ENCODE peak calls at places on chromosomes 5 and 9, in nine cellular contexts. W is adrenal gland; D is stomach; O is PC-3; F is CD8-positive, alpha-beta T cell; L is AG04450; I is astrocyte of the spinal cord; B is brain microvascular endothelial cell; G is IMR-90. S is an unnamed sample.

GRCh38 chr5:89535421-89535820 is 652.4 kb upstream of the MEF2C start:
- DNase-seq in W (no peak), D (no peak), O (peak), F (no peak), L (no peak), I (peak), B (no peak), G (peak), S (peak)

GRCh38 chr5:180873628-180874520 is 12.8 kb upstream of the ZFP62 start:
- DNase-seq in W (peak), D (no peak), O (no peak), F (no peak), L (no peak), I (no peak), B (peak), G (peak), S (peak)

GRCh38 chr9:131960311-131960710 is 119.4 kb downstream of the MED27 start:
- DNase-seq in W (no peak), D (no peak), O (peak), F (no peak), L (no peak), I (no peak), B (no peak), G (peak), S (no peak)

GRCh38 chr5:132961887-132962286 is 1.5 kb downstream of the AFF4 start:
- DNase-seq in W (peak), D (no peak), O (peak), F (no peak), L (no peak), I (peak), B (peak), G (peak), S (peak)

GRCh38 chr9:120655005-120655622 is 59.2 kb downstream of the MEGF9 start:
- DNase-seq in W (no peak), D (no peak), O (peak), F (no peak), L (no peak), I (peak), B (peak), G (peak), S (no peak)

GRCh38 chr5:58405175-58405574 is 54.7 kb downstream of the PLK2 start:
- DNase-seq in W (no peak), D (no peak), O (no peak), F (no peak), L (no peak), I (no peak), B (no peak), G (no peak), S (no peak)

GRCh38 chr9:84669008-84669292 is 579 bp upstream of the NTRK2 start:
- DNase-seq in W (no peak), D (no peak), O (no peak), F (no peak), L (no peak), I (peak), B (no peak), G (no peak), S (no peak)

GRCh38 chr9:18743421-18743820 is 269.5 kb downstream of the ADAMTSL1 start:
- DNase-seq in W (no peak), D (peak), O (no peak), F (no peak), L (no peak), I (no peak), B (no peak), G (no peak), S (no peak)

GRCh38 chr5:144368556-144368955 is 197.9 kb downstream of the KCTD16 start:
- DNase-seq in W (no peak), D (no peak), O (peak), F (no peak), L (no peak), I (peak), B (no peak), G (peak), S (peak)

GRCh38 chr9:76423216-76424177 is 29.3 kb upstream of the RFK start:
- DNase-seq in W (peak), D (no peak), O (no peak), F (no peak), L (no peak), I (no peak), B (no peak), G (no peak), S (no peak)

GRCh38 chr5:139863855-139864558 is 68.4 kb downstream of the PSD2 start:
- DNase-seq in W (peak), D (peak), O (peak), F (peak), L (peak), I (peak), B (peak), G (peak), S (peak)

GRCh38 chr5:16596541-16596940 is 20.3 kb downstream of the RETREG1 start:
- DNase-seq in W (no peak), D (no peak), O (no peak), F (no peak), L (no peak), I (peak), B (peak), G (peak), S (peak)

GRCh38 chr9:113289091-113289490 is 13.6 kb downstream of the PRPF4 start:
- DNase-seq in W (no peak), D (no peak), O (no peak), F (no peak), L (no peak), I (no peak), B (no peak), G (no peak), S (no peak)

GRCh38 chr5:91140657-91141056 is 242.5 kb downstream of the ARRDC3 start:
- DNase-seq in W (no peak), D (no peak), O (no peak), F (no peak), L (no peak), I (no peak), B (no peak), G (no peak), S (no peak)

GRCh38 chr5:1161108-1161831 is 40.1 kb upstream of the SLC6A19 start:
- DNase-seq in W (peak), D (peak), O (peak), F (no peak), L (no peak), I (no peak), B (no peak), G (no peak), S (no peak)

GRCh38 chr5:45695680-45696093 is 493 bp downstream of the HCN1 start:
- DNase-seq in W (no peak), D (no peak), O (no peak), F (no peak), L (no peak), I (no peak), B (no peak), G (no peak), S (no peak)

GRCh38 chr5:45697211-45697610 is 1.0 kb upstream of the HCN1 start:
- DNase-seq in W (no peak), D (no peak), O (no peak), F (no peak), L (no peak), I (no peak), B (no peak), G (no peak), S (no peak)

GRCh38 chr5:45696206-45696836 is at the start of gene HCN1:
- DNase-seq in W (peak), D (peak), O (no peak), F (no peak), L (no peak), I (peak), B (peak), G (peak), S (peak)

GRCh38 chr5:45694255-45694834 is 1.8 kb downstream of the HCN1 start:
- DNase-seq in W (no peak), D (no peak), O (peak), F (no peak), L (no peak), I (peak), B (no peak), G (no peak), S (peak)

GRCh38 chr5:45695011-45695667 is 1.0 kb downstream of the HCN1 start:
- DNase-seq in W (no peak), D (no peak), O (no peak), F (no peak), L (no peak), I (no peak), B (no peak), G (no peak), S (no peak)
- H3K4me3 ChIP-seq in W (no peak), D (peak), O (no peak), F (no peak), L (no peak), I (no peak), B (no peak), G (no peak), S (no peak)

GRCh38 chr9:133515615-133516255 is 9.0 kb downstream of the MYMK start:
- DNase-seq in W (no peak), D (no peak), O (no peak), F (no peak), L (no peak), I (no peak), B (no peak), G (no peak), S (no peak)

GRCh38 chr9:133516256-133516960 is 8.4 kb downstream of the MYMK start:
- DNase-seq in W (no peak), D (no peak), O (no peak), F (no peak), L (no peak), I (no peak), B (no peak), G (no peak), S (no peak)

GRCh38 chr9:133514475-133515239 is 10.1 kb downstream of the MYMK start:
- DNase-seq in W (peak), D (no peak), O (no peak), F (no peak), L (no peak), I (no peak), B (no peak), G (no peak), S (no peak)

GRCh38 chr9:133516961-133517350 is 7.8 kb downstream of the MYMK start:
- DNase-seq in W (no peak), D (no peak), O (no peak), F (no peak), L (no peak), I (no peak), B (no peak), G (no peak), S (no peak)

GRCh38 chr9:133515240-133515610 is 9.5 kb downstream of the MYMK start:
- DNase-seq in W (no peak), D (no peak), O (no peak), F (no peak), L (no peak), I (no peak), B (no peak), G (no peak), S (no peak)
- TF ChIP-seq CTCF in W (no peak), D (no peak), O (no peak), F (no peak), L (no peak), I (no peak), B (no peak), G (no peak), S (no peak)

DNA sequence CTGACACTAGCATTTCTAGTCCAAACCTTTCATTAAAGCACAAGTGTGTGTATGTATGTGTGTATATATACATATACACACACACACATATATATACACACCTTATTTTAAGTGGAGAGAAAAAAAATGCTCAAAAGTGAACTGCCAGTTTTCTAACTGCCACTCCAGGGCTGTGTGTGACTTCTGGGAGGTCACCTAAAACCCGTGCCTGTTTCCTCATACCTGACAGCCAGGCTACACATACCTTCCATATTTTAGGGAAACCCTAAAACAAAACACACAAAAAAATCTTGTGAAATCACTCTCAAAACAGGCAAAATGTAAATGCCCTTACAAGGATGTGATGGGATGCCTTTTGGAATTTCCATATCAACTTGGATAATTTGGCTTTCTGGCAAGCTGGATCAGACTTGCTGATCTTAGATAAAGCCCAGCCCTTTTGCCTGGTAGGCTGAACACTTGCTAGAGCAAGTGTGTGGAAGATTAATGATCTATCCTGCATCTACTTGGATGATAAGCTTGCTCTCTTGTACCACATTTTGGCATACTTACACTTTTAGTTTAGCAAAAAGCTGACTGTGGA is 127.9 kb downstream of the GNAQ start:
- DNase-seq in W (no peak), D (no peak), O (no peak), F (no peak), L (no peak), I (no peak), B (no peak), G (no peak), S (no peak)
- H3K4me3 ChIP-seq in W (no peak), D (no peak), O (no peak), F (no peak), L (no peak), I (no peak), B (no peak), G (no peak), S (no peak)

DNA sequence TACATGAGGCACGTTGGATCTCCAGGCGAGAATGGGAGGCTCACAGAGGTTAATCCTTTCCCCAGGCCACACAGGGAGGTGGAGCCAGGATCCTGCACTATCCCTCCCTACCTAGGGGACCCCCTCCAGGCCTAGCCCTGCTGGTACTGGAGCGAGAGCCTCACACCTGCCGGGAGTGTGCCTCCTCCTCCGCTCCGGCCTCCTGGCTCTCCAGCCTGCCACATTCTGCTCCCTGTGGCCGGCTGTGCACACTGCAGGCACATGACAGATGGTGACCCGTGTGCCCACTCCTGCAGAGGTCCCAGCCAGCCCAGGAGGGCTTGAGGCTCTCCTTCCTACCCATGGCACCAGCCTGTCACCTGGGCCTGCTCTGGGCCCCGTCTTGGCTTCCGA is 93.4 kb downstream of the RXRA start:
- DNase-seq in W (no peak), D (no peak), O (peak), F (no peak), L (no peak), I (no peak), B (no peak), G (no peak), S (no peak)
- TF ChIP-seq CTCF in W (no peak), D (peak), O (peak), F (no peak), L (no peak), I (peak), B (peak), G (peak), S (peak)

DNA sequence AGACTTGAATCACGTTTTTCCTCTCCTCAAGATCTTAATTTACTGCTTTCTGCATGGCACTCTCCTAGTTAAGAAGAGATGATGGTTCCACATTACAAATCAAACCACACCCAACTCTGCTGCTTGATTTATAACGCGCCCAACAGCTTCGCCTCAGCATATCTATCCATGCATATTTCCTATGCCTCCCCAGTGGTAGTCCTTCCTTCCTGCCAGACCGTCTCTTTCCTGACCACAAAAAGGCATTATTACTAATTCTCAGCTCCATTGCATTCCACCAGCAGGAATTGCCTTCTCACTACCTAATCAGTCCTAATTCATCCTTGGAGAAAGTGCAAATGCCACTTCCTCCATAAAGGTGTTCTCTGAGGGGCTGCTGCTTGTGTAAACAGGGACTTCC is 95.0 kb upstream of the CAST start:
- DNase-seq in W (no peak), D (no peak), O (peak), F (no peak), L (no peak), I (peak), B (peak), G (peak), S (peak)
- H3K4me3 ChIP-seq in W (no peak), D (no peak), O (no peak), F (no peak), L (no peak), I (no peak), B (no peak), G (no peak), S (no peak)

GRCh38 chr9:98410185-98410697 is 154.8 kb upstream of the TBC1D2 start:
- DNase-seq in W (peak), D (no peak), O (no peak), F (no peak), L (peak), I (peak), B (peak), G (peak), S (peak)
- TF ChIP-seq CTCF in W (no peak), D (peak), O (no peak), F (no peak), L (peak), I (peak), B (peak), G (peak), S (peak)

S was measured in cardiac fibroblast.